ENCODE peak calls at places on chromosomes 2 and 18, in nine cellular contexts. W is stimulated activated CD8-positive, alpha-beta memory T cell treated with anti-CD3 and anti-CD28 coated beads, Interleukin-7, amount 100 ng/mL, for 1 hour; Z is HFFc6; A is brain microvascular endothelial cell; Q is GM12865; H is stimulated activated CD4-positive, alpha-beta T cell treated with anti-CD3 and anti-CD28 coated beads, TNF-alpha, amount 100 ng/mL, for 24 hours; G is tibial artery; F is left cardiac atrium; X is GM23248. U is an unnamed sample.
A peak's percentile ranks its signal among the peaks of the same experiment; 100 is the strongest.

GRCh38 chr2:96805026-96805425 is 11.0 kb upstream of the CNNM3 start:
- DNase-seq in W (no peak), Z (no peak), A (no peak), Q (no peak), H (no peak), G (no peak), F (no peak), X (no peak), U (no peak)

GRCh38 chr2:68721482-68722071 is 13.0 kb upstream of the ARHGAP25 start:
- DNase-seq in W (no peak), Z (no peak), A (no peak), Q (peak; percentile 71), H (no peak), G (no peak), F (no peak), X (no peak), U (no peak)

GRCh38 chr18:58263055-58263732 is 219.2 kb downstream of the NEDD4L start:
- DNase-seq in W (no peak), Z (no peak), A (no peak), Q (no peak), H (no peak), G (no peak), F (no peak), X (no peak), U (peak; percentile 56)

GRCh38 chr2:236167297-236168109 is 683 bp downstream of the GBX2 start:
- DNase-seq in W (no peak), Z (peak; percentile 12), A (no peak), Q (no peak), H (no peak), G (no peak), F (no peak), X (peak; percentile 73), U (peak; percentile 8)

GRCh38 chr2:5719629-5720334 is 27.6 kb downstream of the SOX11 start:
- DNase-seq in W (no peak), Z (no peak), A (no peak), Q (no peak), H (no peak), G (no peak), F (no peak), X (no peak), U (no peak)

GRCh38 chr2:159736048-159736447 is 23.7 kb downstream of the MARCHF7 start:
- DNase-seq in W (no peak), Z (peak; percentile 39), A (no peak), Q (no peak), H (no peak), G (no peak), F (no peak), X (peak; percentile 43), U (no peak)

GRCh38 chr2:109448946-109449788 is 164.6 kb downstream of the SEPTIN10 start:
- DNase-seq in W (no peak), Z (no peak), A (no peak), Q (peak; percentile 21), H (no peak), G (peak; percentile 85), F (peak; percentile 56), X (no peak), U (peak; percentile 41)

GRCh38 chr2:31235504-31235902 is 1.6 kb downstream of the EHD3 start:
- DNase-seq in W (no peak), Z (peak; percentile 84), A (peak; percentile 80), Q (no peak), H (no peak), G (no peak), F (no peak), X (peak; percentile 93), U (no peak)

GRCh38 chr2:238744951-238745350 is 102.9 kb upstream of the TWIST2 start:
- DNase-seq in W (no peak), Z (no peak), A (no peak), Q (no peak), H (no peak), G (no peak), F (no peak), X (no peak), U (no peak)

GRCh38 chr2:45370367-45370766 is 240.7 kb downstream of the SRBD1 start:
- DNase-seq in W (no peak), Z (no peak), A (no peak), Q (no peak), H (no peak), G (no peak), F (no peak), X (peak; percentile 39), U (no peak)

GRCh38 chr2:42227491-42227890 is 58.3 kb downstream of the EML4 start:
- DNase-seq in W (no peak), Z (no peak), A (no peak), Q (no peak), H (no peak), G (no peak), F (no peak), X (no peak), U (no peak)

GRCh38 chr18:76874643-76875389 is 52.5 kb downstream of the ZNF236 start:
- DNase-seq in W (no peak), Z (no peak), A (no peak), Q (no peak), H (no peak), G (no peak), F (no peak), X (no peak), U (no peak)

GRCh38 chr2:128386066-128386465 is 67.4 kb upstream of the HS6ST1 start:
- DNase-seq in W (no peak), Z (no peak), A (no peak), Q (no peak), H (no peak), G (peak; percentile 57), F (no peak), X (no peak), U (no peak)

GRCh38 chr2:19866741-19867140 is 35.0 kb downstream of the TTC32 start:
- DNase-seq in W (no peak), Z (no peak), A (no peak), Q (no peak), H (no peak), G (no peak), F (no peak), X (no peak), U (peak; percentile 41)

GRCh38 chr2:171411791-171412483 is 21.9 kb downstream of the METTL8 start:
- DNase-seq in W (no peak), Z (no peak), A (no peak), Q (no peak), H (no peak), G (no peak), F (no peak), X (peak; percentile 81), U (no peak)

GRCh38 chr2:226475650-226476049 is 324.0 kb downstream of the IRS1 start:
- DNase-seq in W (no peak), Z (peak; percentile 43), A (peak; percentile 52), Q (no peak), H (no peak), G (no peak), F (no peak), X (peak; percentile 77), U (peak; percentile 88)

GRCh38 chr18:13568443-13569392 is 157.6 kb downstream of the FAM210A start:
- DNase-seq in W (no peak), Z (no peak), A (no peak), Q (peak; percentile 88), H (peak; percentile 24), G (peak; percentile 46), F (no peak), X (no peak), U (no peak)

GRCh38 chr2:86446060-86446459 is 4.9 kb downstream of the KDM3A start:
- DNase-seq in W (no peak), Z (no peak), A (no peak), Q (no peak), H (no peak), G (no peak), F (no peak), X (peak; percentile 55), U (no peak)

GRCh38 chr2:240386321-240386720 is 49.1 kb upstream of the GPC1 start:
- DNase-seq in W (no peak), Z (no peak), A (no peak), Q (no peak), H (no peak), G (peak; percentile 56), F (peak; percentile 18), X (no peak), U (no peak)

GRCh38 chr2:50838316-50838715 is 193.6 kb downstream of the NRXN1 start:
- DNase-seq in W (no peak), Z (no peak), A (no peak), Q (no peak), H (no peak), G (no peak), F (no peak), X (no peak), U (no peak)

GRCh38 chr2:73089270-73090030 is 17.9 kb upstream of the SFXN5 start:
- DNase-seq in W (no peak), Z (peak; percentile 100), A (peak; percentile 99), Q (no peak), H (no peak), G (peak; percentile 86), F (peak; percentile 70), X (peak; percentile 98), U (peak; percentile 95)

GRCh38 chr2:181657379-181657778 is 474 bp upstream of the CERKL start:
- DNase-seq in W (no peak), Z (no peak), A (no peak), Q (no peak), H (no peak), G (no peak), F (no peak), X (no peak), U (no peak)

GRCh38 chr2:26430826-26431225 is 29.1 kb downstream of the DRC1 start:
- DNase-seq in W (no peak), Z (peak; percentile 29), A (peak; percentile 27), Q (no peak), H (no peak), G (no peak), F (no peak), X (peak; percentile 60), U (no peak)

GRCh38 chr18:48171490-48172188 is 237.5 kb downstream of the ZBTB7C start:
- DNase-seq in W (no peak), Z (no peak), A (no peak), Q (peak; percentile 5), H (no peak), G (peak; percentile 29), F (no peak), X (no peak), U (no peak)

GRCh38 chr18:13418013-13418710 is 199.6 kb downstream of the LDLRAD4 start:
- DNase-seq in W (no peak), Z (no peak), A (no peak), Q (no peak), H (no peak), G (no peak), F (no peak), X (no peak), U (no peak)

GRCh38 chr18:47981830-47982229 is 51.4 kb upstream of the SMAD2 start:
- DNase-seq in W (no peak), Z (no peak), A (no peak), Q (no peak), H (no peak), G (no peak), F (no peak), X (no peak), U (no peak)

GRCh38 chr2:14751581-14751980 is 119.1 kb downstream of the LRATD1 start:
- DNase-seq in W (no peak), Z (no peak), A (no peak), Q (no peak), H (no peak), G (no peak), F (no peak), X (no peak), U (no peak)

U was measured in RCC 7860.